ENCODE peak calls at places on chromosomes 6 and 20, in seven cellular contexts. P, H, K, M, D, F and E are unnamed samples.

GRCh38 chr6:121260651-121261102 is 73.6 kb downstream of the TBC1D32 start:
- DNase-seq in P (peak), H (peak), K (no peak), M (no peak), D (no peak), F (no peak), E (peak)

GRCh38 chr6:56550307-56550706 is 92.4 kb downstream of the DST start:
- DNase-seq in P (no peak), H (no peak), K (no peak), M (no peak), D (no peak), F (no peak), E (peak)

GRCh38 chr20:35502352-35502751 is 27.1 kb downstream of the C20orf173 start:
- DNase-seq in P (no peak), H (no peak), K (no peak), M (no peak), D (no peak), F (no peak), E (no peak)

GRCh38 chr6:29851190-29851589 is 23.6 kb downstream of the HLA-G start:
- DNase-seq in P (no peak), H (no peak), K (no peak), M (no peak), D (no peak), F (no peak), E (no peak)

GRCh38 chr6:21942910-21943309 is 349.4 kb downstream of the SOX4 start:
- DNase-seq in P (peak), H (no peak), K (no peak), M (no peak), D (no peak), F (no peak), E (peak)

GRCh38 chr6:27503436-27504030 is 30.6 kb upstream of the ZNF184 start:
- DNase-seq in P (peak), H (no peak), K (no peak), M (peak), D (peak), F (peak), E (peak)

GRCh38 chr20:9555781-9556180 is 41.4 kb downstream of the LAMP5 start:
- DNase-seq in P (peak), H (no peak), K (no peak), M (no peak), D (no peak), F (no peak), E (no peak)

GRCh38 chr6:44527961-44528644 is 140.6 kb downstream of the CDC5L start:
- DNase-seq in P (no peak), H (no peak), K (no peak), M (no peak), D (no peak), F (no peak), E (no peak)

GRCh38 chr6:99905209-99906106 is 88.6 kb downstream of the MCHR2 start:
- DNase-seq in P (peak), H (no peak), K (peak), M (no peak), D (peak), F (peak), E (peak)

GRCh38 chr20:36102809-36103596 is 51.5 kb upstream of the EPB41L1 start:
- DNase-seq in P (no peak), H (no peak), K (no peak), M (no peak), D (no peak), F (no peak), E (no peak)

GRCh38 chr6:40692311-40692710 is 105.1 kb upstream of the LRFN2 start:
- DNase-seq in P (no peak), H (no peak), K (no peak), M (no peak), D (no peak), F (no peak), E (peak)

GRCh38 chr6:22248513-22249308 is 48.1 kb downstream of the PRL start:
- DNase-seq in P (peak), H (no peak), K (peak), M (no peak), D (no peak), F (no peak), E (peak)

GRCh38 chr6:15464211-15464725 is 198.6 kb downstream of the DTNBP1 start:
- DNase-seq in P (no peak), H (no peak), K (no peak), M (no peak), D (no peak), F (no peak), E (peak)

GRCh38 chr6:137799950-137800568 is 67.0 kb upstream of the TNFAIP3 start:
- DNase-seq in P (peak), H (no peak), K (no peak), M (no peak), D (no peak), F (no peak), E (peak)

GRCh38 chr6:131023834-131024504 is 39.1 kb downstream of the EPB41L2 start:
- DNase-seq in P (peak), H (no peak), K (no peak), M (no peak), D (no peak), F (no peak), E (peak)

GRCh38 chr6:117514655-117515054 is 32.2 kb downstream of the DCBLD1 start:
- DNase-seq in P (no peak), H (no peak), K (no peak), M (no peak), D (no peak), F (no peak), E (no peak)

GRCh38 chr20:623041-623440 is 12.9 kb upstream of the TCF15 start:
- DNase-seq in P (no peak), H (no peak), K (no peak), M (no peak), D (no peak), F (no peak), E (no peak)

GRCh38 chr6:16857969-16858592 is 96.8 kb upstream of the ATXN1 start:
- DNase-seq in P (no peak), H (no peak), K (no peak), M (no peak), D (no peak), F (no peak), E (no peak)

GRCh38 chr20:4041748-4042411 is 26.5 kb upstream of the RNF24 start:
- DNase-seq in P (peak), H (peak), K (no peak), M (no peak), D (peak), F (no peak), E (peak)

GRCh38 chr6:68497927-68498326 is 137.2 kb upstream of the ADGRB3 start:
- DNase-seq in P (peak), H (no peak), K (no peak), M (no peak), D (no peak), F (no peak), E (no peak)

GRCh38 chr6:73262701-73263569 is at the start of gene KHDC1:
- DNase-seq in P (peak), H (no peak), K (no peak), M (peak), D (peak), F (peak), E (peak)

GRCh38 chr6:41200901-41201783 is at the start of gene TREML2:
- DNase-seq in P (no peak), H (peak), K (no peak), M (no peak), D (no peak), F (no peak), E (no peak)

GRCh38 chr6:150202404-150202803 is 59.6 kb downstream of the PPP1R14C start:
- DNase-seq in P (no peak), H (no peak), K (no peak), M (no peak), D (no peak), F (no peak), E (no peak)

GRCh38 chr6:2471474-2471873 is 226.1 kb upstream of the GMDS start:
- DNase-seq in P (no peak), H (no peak), K (no peak), M (no peak), D (peak), F (peak), E (no peak)

GRCh38 chr6:158765509-158766068 is 53.6 kb downstream of the EZR start:
- DNase-seq in P (no peak), H (no peak), K (no peak), M (no peak), D (no peak), F (peak), E (no peak)

GRCh38 chr6:111646942-111647341 is 41.3 kb upstream of the TRAF3IP2 start:
- DNase-seq in P (peak), H (peak), K (no peak), M (no peak), D (no peak), F (no peak), E (peak)

GRCh38 chr6:72080260-72080941 is 194.1 kb downstream of the RIMS1 start:
- DNase-seq in P (no peak), H (no peak), K (no peak), M (no peak), D (peak), F (peak), E (no peak)

GRCh38 chr20:688809-689208 is 13.2 kb upstream of the SCRT2 start:
- DNase-seq in P (peak), H (no peak), K (no peak), M (no peak), D (no peak), F (no peak), E (peak)

GRCh38 chr6:79240509-79240908 is 6.0 kb upstream of the HMGN3 start:
- DNase-seq in P (peak), H (no peak), K (no peak), M (no peak), D (peak), F (no peak), E (no peak)